ENCODE peak calls at places on chromosomes 1 and 21, in four cellular contexts. One of them, this sample, is unnamed.

GRCh38 chr1:230977781-230978490 is 725 bp downstream of the TTC13 start:
- DNase-seq in cardiac fibroblast: peak; percentile 16
- DNase-seq in AG09319: no peak
- DNase-seq in brain microvascular endothelial cell: no peak
- DNase-seq in this sample: no peak

GRCh38 chr1:119968068-119968492 is 71.8 kb upstream of the ADAM30 start:
- DNase-seq in cardiac fibroblast: peak; percentile 33
- DNase-seq in AG09319: no peak
- DNase-seq in brain microvascular endothelial cell: peak; percentile 45
- DNase-seq in this sample: no peak

GRCh38 chr1:163528710-163529348 is 207.1 kb downstream of the NUF2 start:
- DNase-seq in cardiac fibroblast: peak; percentile 46
- DNase-seq in AG09319: no peak
- DNase-seq in brain microvascular endothelial cell: peak; percentile 21
- DNase-seq in this sample: peak; percentile 24

GRCh38 chr1:177945943-177946650 is 23.8 kb downstream of the SEC16B start:
- DNase-seq in cardiac fibroblast: peak; percentile 72
- DNase-seq in AG09319: no peak
- DNase-seq in brain microvascular endothelial cell: peak; percentile 60
- DNase-seq in this sample: peak; percentile 53

GRCh38 chr1:73065585-73065984 is 783.2 kb upstream of the NEGR1 start:
- DNase-seq in cardiac fibroblast: no peak
- DNase-seq in AG09319: no peak
- DNase-seq in brain microvascular endothelial cell: no peak
- DNase-seq in this sample: no peak

GRCh38 chr1:33140153-33141149 is 41.4 kb downstream of the TRIM62 start:
- DNase-seq in cardiac fibroblast: peak; percentile 32
- DNase-seq in AG09319: no peak
- DNase-seq in brain microvascular endothelial cell: peak; percentile 32
- DNase-seq in this sample: no peak

GRCh38 chr1:28580706-28581530 is 11.1 kb upstream of the RAB42 start:
- DNase-seq in cardiac fibroblast: peak; percentile 45
- DNase-seq in AG09319: no peak
- DNase-seq in brain microvascular endothelial cell: no peak
- DNase-seq in this sample: no peak

GRCh38 chr1:94863919-94864318 is 43.8 kb downstream of the SLC44A3 start:
- DNase-seq in cardiac fibroblast: peak; percentile 95
- DNase-seq in AG09319: peak; percentile 76
- DNase-seq in brain microvascular endothelial cell: peak; percentile 86
- DNase-seq in this sample: peak; percentile 75

GRCh38 chr21:41565550-41565949 is 57.6 kb upstream of the TMPRSS2 start:
- DNase-seq in cardiac fibroblast: no peak
- DNase-seq in AG09319: no peak
- DNase-seq in brain microvascular endothelial cell: no peak
- DNase-seq in this sample: no peak

GRCh38 chr1:200907611-200908097 is 13.0 kb downstream of the INAVA start:
- DNase-seq in cardiac fibroblast: no peak
- DNase-seq in AG09319: no peak
- DNase-seq in brain microvascular endothelial cell: no peak
- DNase-seq in this sample: no peak

GRCh38 chr1:179445593-179445992 is 79.8 kb downstream of the AXDND1 start:
- DNase-seq in cardiac fibroblast: no peak
- DNase-seq in AG09319: no peak
- DNase-seq in brain microvascular endothelial cell: no peak
- DNase-seq in this sample: no peak

GRCh38 chr1:65412984-65413375 is 7.5 kb upstream of the LEPR start:
- DNase-seq in cardiac fibroblast: no peak
- DNase-seq in AG09319: no peak
- DNase-seq in brain microvascular endothelial cell: peak; percentile 37
- DNase-seq in this sample: no peak

DNA sequence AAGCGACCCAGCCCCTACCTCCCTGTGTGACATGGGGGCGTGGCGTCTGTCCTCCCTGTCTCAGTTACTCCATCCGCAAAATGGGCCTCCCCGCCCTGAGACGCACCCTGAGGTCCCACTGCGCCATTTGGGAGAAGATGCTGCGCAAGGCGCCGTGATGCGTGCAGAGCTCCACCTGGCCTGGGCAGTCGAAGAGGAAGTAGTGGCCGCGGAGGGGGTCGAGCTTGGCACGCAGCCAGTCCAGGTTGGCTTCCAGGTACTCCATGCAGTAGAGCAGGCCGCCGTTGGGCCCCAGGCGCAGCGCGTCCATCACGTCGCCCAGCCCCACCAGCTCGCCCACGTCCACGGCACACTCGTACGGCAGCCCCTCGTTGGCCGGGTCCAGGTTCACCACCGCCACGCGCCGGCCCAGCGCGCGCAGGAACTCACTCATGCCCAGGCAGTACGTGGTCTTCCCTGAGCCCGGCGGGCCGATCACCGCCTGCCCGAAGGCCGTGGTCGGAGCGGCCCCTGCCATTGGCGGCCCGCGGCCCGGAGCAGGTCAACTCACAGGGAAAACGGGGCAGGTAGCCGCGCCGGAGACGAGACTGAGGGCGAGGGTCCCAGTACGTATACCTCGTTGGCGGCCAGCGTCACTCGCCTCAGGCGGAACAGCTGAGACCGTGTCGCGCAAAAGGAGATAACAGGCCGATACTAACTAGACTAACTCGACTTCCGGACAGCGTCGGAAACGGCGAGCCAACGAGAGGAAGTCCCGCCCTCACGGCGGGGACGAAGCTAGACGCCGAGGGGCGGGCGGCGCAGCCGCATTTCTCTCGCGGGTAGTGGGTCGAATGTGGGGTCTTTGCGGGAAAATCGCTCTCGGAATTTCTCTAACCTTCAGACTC is at the start of gene GPN2:
- DNase-seq in cardiac fibroblast: peak; percentile 79
- DNase-seq in AG09319: no peak
- DNase-seq in brain microvascular endothelial cell: peak; percentile 56
- DNase-seq in this sample: peak; percentile 26
- TF ChIP-seq CTCF in cardiac fibroblast: no peak
- TF ChIP-seq CTCF in AG09319: no peak
- TF ChIP-seq CTCF in brain microvascular endothelial cell: no peak
- TF ChIP-seq CTCF in this sample: no peak

DNA sequence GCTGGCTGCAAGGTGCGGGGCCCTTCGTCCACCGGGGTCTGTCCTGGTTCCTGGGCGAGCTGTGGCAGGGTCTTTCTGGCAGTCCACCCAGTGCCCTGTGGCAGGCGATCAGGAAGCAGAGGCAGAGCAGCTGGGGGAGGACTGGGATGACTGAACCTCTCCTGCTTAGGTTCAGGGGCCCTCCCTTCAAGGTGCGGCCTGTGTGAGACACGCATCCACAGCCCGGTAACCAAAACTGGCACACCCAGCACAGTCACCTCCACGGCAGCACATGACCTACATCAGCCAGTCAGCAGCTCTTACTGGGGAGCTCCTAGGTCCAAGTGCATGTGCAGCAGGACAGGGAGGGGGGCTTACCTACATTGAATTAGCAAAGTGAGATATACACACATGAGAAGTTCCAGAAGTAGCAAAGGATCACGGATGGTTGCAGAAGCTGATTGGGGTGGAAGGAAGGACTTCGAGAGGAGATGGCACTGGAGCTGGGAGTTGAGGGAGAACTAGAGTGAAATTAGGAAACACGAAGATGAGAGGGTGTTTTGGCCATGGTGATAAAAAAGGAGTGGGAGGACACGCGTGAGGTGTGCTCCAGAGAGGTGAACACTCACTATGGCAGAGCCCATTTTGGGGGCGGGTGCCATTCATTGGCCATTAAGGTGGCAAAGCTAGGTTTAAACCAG is 51.4 kb upstream of the IRF2BP2 start:
- DNase-seq in cardiac fibroblast: no peak
- DNase-seq in AG09319: no peak
- DNase-seq in brain microvascular endothelial cell: no peak
- DNase-seq in this sample: no peak
- TF ChIP-seq CTCF in cardiac fibroblast: no peak
- TF ChIP-seq CTCF in AG09319: no peak
- TF ChIP-seq CTCF in brain microvascular endothelial cell: no peak
- TF ChIP-seq CTCF in this sample: no peak

GRCh38 chr1:205792946-205793673 is 17.8 kb upstream of the RAB29 start:
- DNase-seq in cardiac fibroblast: no peak
- DNase-seq in AG09319: no peak
- DNase-seq in brain microvascular endothelial cell: no peak
- DNase-seq in this sample: no peak

GRCh38 chr1:205792481-205792881 is 17.2 kb upstream of the RAB29 start:
- DNase-seq in cardiac fibroblast: no peak
- DNase-seq in AG09319: no peak
- DNase-seq in brain microvascular endothelial cell: no peak
- DNase-seq in this sample: no peak

GRCh38 chr1:205793959-205794730 is 18.9 kb downstream of the SLC41A1 start:
- DNase-seq in cardiac fibroblast: no peak
- DNase-seq in AG09319: no peak
- DNase-seq in brain microvascular endothelial cell: no peak
- DNase-seq in this sample: no peak

GRCh38 chr1:205787287-205787916 is 12.1 kb upstream of the RAB29 start:
- DNase-seq in cardiac fibroblast: peak; percentile 16
- DNase-seq in AG09319: no peak
- DNase-seq in brain microvascular endothelial cell: no peak
- DNase-seq in this sample: no peak

DNA sequence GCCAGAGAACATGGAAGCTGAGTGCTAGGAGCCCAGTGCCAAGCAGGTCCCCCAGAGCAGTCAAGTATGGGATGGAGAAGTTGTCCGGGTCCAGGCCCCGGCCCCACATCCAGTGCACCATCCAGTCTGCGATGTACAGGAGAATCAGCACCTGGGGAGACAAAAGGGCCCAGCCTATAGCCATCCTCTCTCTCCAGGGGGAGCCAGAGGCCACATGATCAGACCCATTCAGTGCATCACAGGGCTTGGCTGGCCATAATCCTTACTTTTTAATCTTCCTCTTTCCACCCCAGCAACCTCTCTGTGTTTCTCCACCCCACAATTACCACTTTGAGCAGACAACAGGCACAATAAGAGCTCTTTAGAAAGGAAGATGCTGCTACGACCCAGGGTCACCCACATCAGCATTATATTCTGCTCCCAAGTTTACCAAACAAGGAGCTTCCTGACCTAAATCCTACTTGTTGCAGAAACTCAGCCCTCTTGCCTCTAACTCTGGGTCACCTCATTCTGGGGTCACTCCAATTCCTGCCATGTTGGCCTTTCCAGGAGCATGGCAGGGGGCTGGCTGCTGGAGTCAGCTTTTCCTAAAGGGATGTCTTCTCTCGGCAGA is 16.4 kb upstream of the RAB29 start:
- DNase-seq in cardiac fibroblast: peak; percentile 64
- DNase-seq in AG09319: no peak
- DNase-seq in brain microvascular endothelial cell: peak; percentile 53
- DNase-seq in this sample: peak; percentile 31
- TF ChIP-seq CTCF in cardiac fibroblast: peak; percentile 84
- TF ChIP-seq CTCF in AG09319: peak; percentile 85
- TF ChIP-seq CTCF in brain microvascular endothelial cell: peak; percentile 92
- TF ChIP-seq CTCF in this sample: peak; percentile 84

DNA sequence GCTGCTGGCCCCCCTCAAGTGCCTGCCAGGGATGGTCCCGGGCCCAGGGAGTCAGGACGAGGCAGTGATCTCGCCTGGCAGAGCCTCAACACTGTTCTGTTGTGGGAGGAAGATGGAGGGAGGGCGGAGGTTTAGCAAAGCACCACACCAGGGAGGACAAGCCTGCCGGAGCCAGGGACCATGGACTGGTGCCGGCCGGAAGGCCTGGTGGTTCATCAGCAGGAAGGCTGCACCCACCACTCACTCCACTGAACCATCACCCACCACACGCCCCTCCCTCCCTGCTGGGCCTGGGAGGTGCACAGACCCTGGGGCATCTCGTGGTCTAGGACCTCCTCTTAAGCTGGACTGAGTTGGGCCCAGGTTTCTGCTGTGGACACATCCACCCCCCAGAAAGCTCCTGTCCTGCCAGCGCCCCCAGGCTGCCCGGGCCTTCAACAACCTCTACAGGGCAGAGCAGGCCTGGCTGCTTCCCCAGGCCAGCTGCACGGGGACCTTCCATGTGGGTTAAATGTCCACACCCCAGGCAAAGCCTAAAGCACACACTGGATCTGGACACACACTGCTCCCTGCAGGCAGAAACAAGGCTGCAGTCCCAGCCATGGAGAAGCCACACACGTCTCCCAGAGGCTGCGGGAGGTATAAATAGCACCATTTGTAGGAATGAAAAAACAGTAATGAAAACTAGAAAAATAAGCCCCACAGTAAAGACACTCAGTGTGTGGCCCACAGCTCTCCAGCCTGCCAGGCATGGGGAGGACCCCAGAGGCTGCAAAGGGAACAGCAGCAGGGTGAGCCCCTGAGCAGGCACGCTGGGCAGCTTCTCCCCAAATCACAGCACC is 10.4 kb upstream of the TMEM240 start:
- DNase-seq in cardiac fibroblast: peak; percentile 56
- DNase-seq in AG09319: no peak
- DNase-seq in brain microvascular endothelial cell: peak; percentile 71
- DNase-seq in this sample: no peak
- TF ChIP-seq CTCF in cardiac fibroblast: peak; percentile 49
- TF ChIP-seq CTCF in AG09319: peak; percentile 45
- TF ChIP-seq CTCF in brain microvascular endothelial cell: peak; percentile 80
- TF ChIP-seq CTCF in this sample: peak; percentile 68

DNA sequence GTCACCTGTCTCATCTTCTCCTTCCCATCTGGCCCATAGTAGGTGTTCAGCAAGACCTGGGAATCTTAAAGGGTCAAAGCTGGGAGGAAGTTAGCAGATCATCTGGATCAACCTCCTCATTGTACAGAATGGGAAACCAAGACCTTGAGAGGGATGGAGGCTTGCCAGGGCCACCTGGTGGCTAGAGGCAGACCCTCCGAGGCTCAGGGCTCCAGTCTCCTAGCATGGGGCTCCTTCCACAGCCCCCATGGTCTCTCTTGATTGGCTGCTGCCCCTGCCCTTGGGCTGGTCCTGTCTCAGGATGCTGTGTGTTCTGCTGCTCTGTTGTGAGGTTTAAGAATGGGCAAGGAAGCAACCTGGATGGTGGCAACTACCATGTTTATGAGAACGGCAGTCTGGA is 68.7 kb upstream of the CNTN2 start:
- DNase-seq in cardiac fibroblast: no peak
- DNase-seq in AG09319: no peak
- DNase-seq in brain microvascular endothelial cell: no peak
- DNase-seq in this sample: no peak
- TF ChIP-seq CTCF in cardiac fibroblast: no peak
- TF ChIP-seq CTCF in AG09319: no peak
- TF ChIP-seq CTCF in brain microvascular endothelial cell: no peak
- TF ChIP-seq CTCF in this sample: no peak

DNA sequence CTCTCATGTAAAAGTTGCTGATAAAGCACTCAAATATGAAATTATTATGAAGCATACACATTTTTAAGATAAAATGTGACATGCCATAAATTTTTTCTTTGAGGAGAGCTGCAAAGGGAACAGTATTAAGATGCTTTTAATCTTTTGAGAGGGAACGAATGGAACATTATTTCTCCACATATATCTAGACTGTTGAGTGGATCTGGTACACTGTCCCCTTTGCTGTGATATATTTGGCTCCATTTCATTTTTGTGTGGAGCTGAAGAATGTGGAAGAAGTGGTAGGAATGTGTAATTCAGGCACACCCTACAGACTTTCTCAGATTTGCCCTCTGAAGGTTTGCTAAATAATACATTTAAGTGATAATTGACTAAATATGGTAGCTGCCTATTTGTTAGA is 31.7 kb downstream of the PGM1 start:
- DNase-seq in cardiac fibroblast: peak; percentile 83
- DNase-seq in AG09319: no peak
- DNase-seq in brain microvascular endothelial cell: peak; percentile 43
- DNase-seq in this sample: no peak
- TF ChIP-seq CTCF in cardiac fibroblast: peak; percentile 27
- TF ChIP-seq CTCF in AG09319: peak; percentile 14
- TF ChIP-seq CTCF in brain microvascular endothelial cell: peak; percentile 33
- TF ChIP-seq CTCF in this sample: peak; percentile 24